ENCODE peak calls at places on chromosomes 12 and 14, in seven cellular contexts. U is Peyer's patch, T is DND-41, H is SK-N-SH, M is heart right ventricle, J is PC-3, K is psoas muscle. I is an unnamed sample.
A peak's percentile ranks its signal among the peaks of the same experiment; 100 is the strongest.

GRCh38 chr12:41968661-41969060 is 176.0 kb downstream of the GXYLT1 start:
- DNase-seq in H (no peak), U (no peak), M (no peak), K (no peak), J (no peak), T (no peak), I (no peak)

GRCh38 chr12:16347391-16348298 is at the start of gene MGST1:
- DNase-seq in H (peak; percentile 8), K (peak; percentile 76), J (peak; percentile 73), M (peak; percentile 64), T (no peak), U (peak; percentile 79), I (peak; percentile 81)

GRCh38 chr12:131222271-131223139 is 268.8 kb downstream of the ADGRD1 start:
- DNase-seq in H (no peak), J (no peak), K (no peak), U (peak; percentile 47), T (peak; percentile 29), M (no peak), I (no peak)

GRCh38 chr12:60093428-60093827 is 497.6 kb downstream of the SLC16A7 start:
- DNase-seq in H (no peak), T (no peak), U (no peak), J (no peak), M (no peak), K (no peak), I (peak; percentile 15)

GRCh38 chr14:67228325-67228984 is 12.8 kb upstream of the PALS1 start:
- DNase-seq in T (no peak), K (no peak), U (no peak), H (no peak), M (no peak), J (peak; percentile 67), I (peak; percentile 73)

GRCh38 chr12:24227550-24227949 is 278.1 kb upstream of the SOX5 start:
- DNase-seq in J (no peak), H (no peak), T (no peak), U (no peak), K (no peak), M (no peak), I (no peak)

GRCh38 chr12:113852695-113853490 is 113.2 kb downstream of the RBM19 start:
- DNase-seq in U (no peak), T (no peak), M (no peak), K (no peak), H (no peak), J (no peak), I (no peak)

GRCh38 chr12:91980345-91980744 is 165.3 kb downstream of the BTG1 start:
- DNase-seq in M (no peak), U (no peak), H (no peak), K (no peak), J (no peak), T (no peak), I (no peak)

DNA sequence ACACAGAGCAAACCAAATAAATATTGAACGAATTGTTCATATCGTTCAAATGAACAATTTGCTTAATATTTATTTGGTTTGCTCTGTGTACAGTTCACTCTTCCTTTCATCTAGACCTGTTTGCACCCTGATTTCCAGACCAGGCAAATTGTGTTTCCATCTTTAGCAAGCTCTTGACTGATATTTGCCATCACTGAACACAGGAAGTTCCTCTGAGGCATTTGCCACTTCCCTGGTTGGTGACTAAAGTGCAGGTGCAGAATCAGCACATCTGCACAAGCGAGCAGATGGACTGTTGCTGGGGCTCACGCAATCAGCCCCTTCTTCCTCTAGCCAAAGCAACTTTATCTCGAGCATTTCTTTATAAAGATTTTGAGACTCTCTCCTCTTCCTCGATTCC is 112.9 kb downstream of the DAAM1 start:
- DNase-seq in K (no peak), J (no peak), U (peak; percentile 66), H (no peak), T (peak; percentile 88), M (no peak), I (no peak)
- H3K4me1 ChIP-seq in K (no peaks in the 10 kb centered on the region), J (peaks cover 25% of the 10 kb centered on the region), U (peaks cover 10% of the 10 kb centered on the region), H (peaks cover 13% of the 10 kb centered on the region), T (peaks cover 85% of the 10 kb centered on the region), M (peaks cover 82% of the 10 kb centered on the region), I (peaks cover 34% of the 10 kb centered on the region)

DNA sequence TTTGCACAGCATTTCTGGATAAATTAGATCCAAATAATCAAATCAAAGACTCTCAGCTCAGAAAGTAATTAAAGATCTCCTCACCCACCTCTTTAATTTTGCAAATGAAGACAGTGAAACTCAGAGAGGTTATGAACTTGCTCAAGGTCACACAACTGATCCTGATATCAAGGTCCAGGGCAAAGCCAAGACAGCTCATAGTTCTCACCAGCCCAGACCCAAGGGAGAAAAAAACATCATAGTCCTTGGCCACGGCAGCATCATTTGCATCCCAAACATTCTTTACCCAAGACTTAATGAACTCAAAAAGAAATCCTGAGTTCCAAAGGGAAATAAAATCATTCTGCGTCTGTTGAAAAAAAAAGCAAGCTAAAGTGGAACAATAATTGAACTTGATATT is 112.1 kb downstream of the DAD1 start:
- DNase-seq in U (no peak), J (no peak), M (no peak), T (no peak), H (no peak), K (no peak), I (no peak)
- H3K4me1 ChIP-seq in U (peaks cover 6% of the 10 kb centered on the region), J (peaks cover 20% of the 10 kb centered on the region), M (peaks cover 73% of the 10 kb centered on the region), T (peaks cover 13% of the 10 kb centered on the region), H (peaks cover 27% of the 10 kb centered on the region), K (peaks cover 8% of the 10 kb centered on the region), I (peaks cover 8% of the 10 kb centered on the region)

GRCh38 chr14:99244299-99244959 is 27.6 kb downstream of the BCL11B start:
- DNase-seq in J (no peak), K (no peak), H (no peak), U (no peak), M (no peak), T (no peak), I (no peak)

GRCh38 chr14:99242816-99243795 is 28.9 kb downstream of the BCL11B start:
- DNase-seq in T (no peak), J (no peak), K (no peak), U (no peak), H (no peak), M (no peak), I (no peak)

GRCh38 chr14:99246536-99247083 is 25.4 kb downstream of the BCL11B start:
- DNase-seq in K (no peak), T (no peak), U (peak; percentile 73), J (no peak), H (no peak), M (no peak), I (no peak)

GRCh38 chr14:99245541-99246511 is 26.2 kb downstream of the BCL11B start:
- DNase-seq in K (no peak), T (no peak), J (no peak), M (no peak), H (no peak), U (no peak), I (no peak)

DNA sequence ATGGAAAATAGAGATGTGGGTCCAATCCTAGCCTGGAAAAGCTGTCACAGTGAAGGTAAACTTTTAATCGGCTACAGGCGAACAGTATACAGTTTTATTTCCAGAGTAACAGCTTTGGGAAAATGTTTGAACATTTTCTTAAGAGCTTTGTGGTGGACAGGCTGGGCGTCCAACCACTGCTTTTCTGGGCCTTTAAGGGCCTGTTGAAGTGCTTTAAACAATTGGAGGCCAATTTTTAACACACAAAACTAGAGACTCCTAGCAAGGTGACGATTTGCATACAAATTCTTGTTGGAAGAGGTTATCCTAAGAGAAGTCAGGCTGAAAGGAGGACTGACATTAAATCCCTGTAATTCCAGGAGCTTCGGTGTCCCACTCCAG is 27.0 kb downstream of the BCL11B start:
- DNase-seq in U (no peak), H (no peak), J (no peak), M (no peak), K (no peak), T (no peak), I (no peak)
- H3K4me1 ChIP-seq in U (peaks cover 15% of the 10 kb centered on the region), H (no peaks in the 10 kb centered on the region), J (no peaks in the 10 kb centered on the region), M (peaks cover 7% of the 10 kb centered on the region), K (no peaks in the 10 kb centered on the region), T (peaks cover 15% of the 10 kb centered on the region), I (no peaks in the 10 kb centered on the region)

GRCh38 chr14:64708148-64709004 is 4.2 kb downstream of the PLEKHG3 start:
- DNase-seq in M (peak; percentile 24), U (peak; percentile 67), K (no peak), H (no peak), J (peak; percentile 80), T (peak; percentile 26), I (peak; percentile 42)
- H3K4me1 ChIP-seq in M (peaks cover 72% of the 10 kb centered on the region), U (peaks cover 46% of the 10 kb centered on the region), K (no peaks in the 10 kb centered on the region), H (peaks cover 5% of the 10 kb centered on the region), J (peaks cover 47% of the 10 kb centered on the region), T (no peaks in the 10 kb centered on the region), I (peaks cover 10% of the 10 kb centered on the region)

DNA sequence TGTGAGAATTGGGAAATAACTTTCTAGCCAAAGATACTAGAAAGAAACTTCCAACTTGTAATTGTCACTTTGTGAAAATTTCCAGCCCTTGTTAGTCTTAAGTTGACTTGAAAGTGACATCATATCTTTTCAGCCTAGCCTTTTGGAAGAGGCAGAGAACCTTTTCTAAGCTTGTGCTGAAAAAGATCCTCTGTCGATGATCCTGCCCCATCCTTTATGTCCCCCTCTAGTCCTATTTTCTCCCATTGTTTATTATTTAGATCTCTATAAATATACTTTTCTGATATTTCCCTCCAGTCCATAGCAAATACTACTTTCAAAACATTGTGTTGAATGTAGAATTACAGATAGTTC is 2.8 kb downstream of the CHST11 start:
- DNase-seq in K (no peak), J (no peak), M (no peak), U (no peak), T (no peak), H (no peak), I (peak; percentile 29)
- H3K4me1 ChIP-seq in K (peaks cover 21% of the 10 kb centered on the region), J (peaks cover 45% of the 10 kb centered on the region), M (peaks cover 62% of the 10 kb centered on the region), U (no peaks in the 10 kb centered on the region), T (peaks cover 67% of the 10 kb centered on the region), H (peaks cover 5% of the 10 kb centered on the region), I (peaks cover 35% of the 10 kb centered on the region)

DNA sequence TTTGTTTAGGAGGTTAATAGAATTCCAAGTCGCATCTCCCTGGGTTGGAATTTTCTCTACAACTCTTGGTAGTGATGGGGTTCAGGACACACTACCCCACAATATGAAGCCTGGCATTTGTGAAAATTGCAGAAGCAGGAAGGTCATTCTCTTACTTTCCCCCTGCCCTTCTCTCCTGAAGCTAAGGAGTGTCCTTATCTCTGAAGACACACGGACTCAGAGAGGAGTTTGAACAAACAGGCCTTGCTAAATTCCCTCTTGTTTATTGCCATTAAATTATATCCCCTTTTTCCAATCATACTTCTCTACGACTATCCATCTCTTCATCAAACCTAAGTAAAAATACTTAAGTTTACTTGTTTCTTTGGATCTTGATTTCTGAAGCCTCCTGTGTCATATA is 443.0 kb downstream of the RAD51B start:
- DNase-seq in U (no peak), T (no peak), K (no peak), H (no peak), M (no peak), J (no peak), I (no peak)
- H3K4me1 ChIP-seq in U (peaks cover 4% of the 10 kb centered on the region), T (no peaks in the 10 kb centered on the region), K (no peaks in the 10 kb centered on the region), H (no peaks in the 10 kb centered on the region), M (peaks cover 14% of the 10 kb centered on the region), J (no peaks in the 10 kb centered on the region), I (peaks cover 4% of the 10 kb centered on the region)

DNA sequence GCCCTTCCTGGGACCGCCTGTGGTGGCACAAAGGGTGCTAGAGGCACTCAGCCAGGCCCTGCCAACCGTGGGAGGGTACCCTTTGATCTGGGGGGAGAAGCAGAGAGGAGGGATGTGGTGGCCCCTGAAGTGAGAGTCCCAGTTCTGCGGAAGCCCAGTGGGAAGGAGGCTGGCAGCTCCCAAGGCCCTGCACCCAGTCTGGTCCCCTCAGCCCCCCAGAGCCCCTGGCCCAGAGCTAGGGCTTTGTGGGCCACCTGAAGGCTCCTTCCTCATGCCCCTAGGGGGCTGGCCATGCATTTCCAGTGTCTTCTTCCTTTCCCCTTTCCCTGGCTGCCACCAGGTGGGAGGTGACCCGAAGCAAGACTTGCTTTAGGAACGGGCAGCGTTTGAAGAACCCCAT is 44.3 kb downstream of the PLEKHG3 start:
- DNase-seq in H (no peak), T (no peak), J (no peak), K (no peak), M (no peak), U (no peak), I (no peak)
- H3K4me1 ChIP-seq in H (no peaks in the 10 kb centered on the region), T (no peaks in the 10 kb centered on the region), J (no peaks in the 10 kb centered on the region), K (peaks cover 20% of the 10 kb centered on the region), M (peaks cover 23% of the 10 kb centered on the region), U (no peaks in the 10 kb centered on the region), I (no peaks in the 10 kb centered on the region)

GRCh38 chr14:24436355-24437019 is 6.1 kb downstream of the SDR39U1 start:
- DNase-seq in K (no peak), T (peak; percentile 53), J (peak; percentile 87), M (no peak), H (peak; percentile 83), U (no peak), I (peak; percentile 90)
- H3K4me1 ChIP-seq in K (peaks cover 40% of the 10 kb centered on the region), T (peaks cover 48% of the 10 kb centered on the region), J (peaks cover 35% of the 10 kb centered on the region), M (peaks cover 74% of the 10 kb centered on the region), H (peaks cover 9% of the 10 kb centered on the region), U (peaks cover 48% of the 10 kb centered on the region), I (peaks cover 28% of the 10 kb centered on the region)